ENCODE peak calls at places on chromosomes 2 and 18, in ten cellular contexts. One of them, this sample, is unnamed.

GRCh38 chr2:68734688-68735525 is at the start of gene ARHGAP25:
- DNase-seq in activated effector memory CD4-positive, alpha-beta T cell treated with Interleukin-2 at 50 U/mL for 16 hours: peak
- DNase-seq in PC-3: no peak
- DNase-seq in EH: no peak
- DNase-seq in T-helper 1 cell: peak
- DNase-seq in T1000: no peak
- DNase-seq in T-cell: peak
- DNase-seq in NCI-H460: no peak
- DNase-seq in spleen: no peak
- DNase-seq in T-helper 2 cell: peak
- DNase-seq in this sample: no peak

GRCh38 chr2:196259507-196260481 is 88.4 kb upstream of the STK17B start:
- DNase-seq in T-helper 2 cell: peak
- DNase-seq in PC-3: peak
- DNase-seq in NCI-H460: no peak
- DNase-seq in spleen: no peak
- DNase-seq in T1000: peak
- DNase-seq in EH: peak
- DNase-seq in activated effector memory CD4-positive, alpha-beta T cell treated with Interleukin-2 at 50 U/mL for 16 hours: no peak
- DNase-seq in T-helper 1 cell: peak
- DNase-seq in T-cell: no peak
- DNase-seq in this sample: no peak

GRCh38 chr18:48676756-48677368 is 138.0 kb downstream of the CTIF start:
- DNase-seq in T1000: peak
- DNase-seq in spleen: peak
- DNase-seq in PC-3: peak
- DNase-seq in EH: peak
- DNase-seq in T-cell: peak
- DNase-seq in activated effector memory CD4-positive, alpha-beta T cell treated with Interleukin-2 at 50 U/mL for 16 hours: peak
- DNase-seq in T-helper 1 cell: peak
- DNase-seq in T-helper 2 cell: peak
- DNase-seq in NCI-H460: peak
- DNase-seq in this sample: peak

GRCh38 chr2:72278046-72278445 is 130.4 kb upstream of the CYP26B1 start:
- DNase-seq in NCI-H460: no peak
- DNase-seq in T-cell: no peak
- DNase-seq in spleen: no peak
- DNase-seq in PC-3: peak
- DNase-seq in T-helper 1 cell: no peak
- DNase-seq in EH: peak
- DNase-seq in activated effector memory CD4-positive, alpha-beta T cell treated with Interleukin-2 at 50 U/mL for 16 hours: no peak
- DNase-seq in T-helper 2 cell: no peak
- DNase-seq in T1000: no peak
- DNase-seq in this sample: no peak

GRCh38 chr2:38178142-38178541 is 102.2 kb upstream of the CYP1B1 start:
- DNase-seq in spleen: no peak
- DNase-seq in T-helper 2 cell: no peak
- DNase-seq in EH: no peak
- DNase-seq in T1000: no peak
- DNase-seq in NCI-H460: no peak
- DNase-seq in PC-3: no peak
- DNase-seq in activated effector memory CD4-positive, alpha-beta T cell treated with Interleukin-2 at 50 U/mL for 16 hours: no peak
- DNase-seq in T-helper 1 cell: no peak
- DNase-seq in T-cell: no peak
- DNase-seq in this sample: no peak

GRCh38 chr18:7872569-7872968 is 305.5 kb downstream of the PTPRM start:
- DNase-seq in PC-3: peak
- DNase-seq in T-cell: no peak
- DNase-seq in T-helper 2 cell: no peak
- DNase-seq in NCI-H460: peak
- DNase-seq in T-helper 1 cell: no peak
- DNase-seq in activated effector memory CD4-positive, alpha-beta T cell treated with Interleukin-2 at 50 U/mL for 16 hours: no peak
- DNase-seq in T1000: no peak
- DNase-seq in EH: peak
- DNase-seq in spleen: no peak
- DNase-seq in this sample: no peak

GRCh38 chr2:19932928-19933327 is 31.1 kb upstream of the TTC32 start:
- DNase-seq in EH: no peak
- DNase-seq in PC-3: peak
- DNase-seq in T-cell: no peak
- DNase-seq in T-helper 1 cell: no peak
- DNase-seq in NCI-H460: no peak
- DNase-seq in activated effector memory CD4-positive, alpha-beta T cell treated with Interleukin-2 at 50 U/mL for 16 hours: no peak
- DNase-seq in T-helper 2 cell: no peak
- DNase-seq in spleen: no peak
- DNase-seq in T1000: no peak
- DNase-seq in this sample: no peak

GRCh38 chr2:50535256-50535655 is 496.7 kb downstream of the NRXN1 start:
- DNase-seq in T1000: no peak
- DNase-seq in T-cell: no peak
- DNase-seq in NCI-H460: no peak
- DNase-seq in T-helper 1 cell: no peak
- DNase-seq in T-helper 2 cell: no peak
- DNase-seq in activated effector memory CD4-positive, alpha-beta T cell treated with Interleukin-2 at 50 U/mL for 16 hours: no peak
- DNase-seq in spleen: no peak
- DNase-seq in PC-3: no peak
- DNase-seq in EH: no peak
- DNase-seq in this sample: peak

GRCh38 chr2:105072039-105072438 is 34.2 kb downstream of the MRPS9 start:
- DNase-seq in T-cell: no peak
- DNase-seq in PC-3: no peak
- DNase-seq in NCI-H460: no peak
- DNase-seq in spleen: no peak
- DNase-seq in activated effector memory CD4-positive, alpha-beta T cell treated with Interleukin-2 at 50 U/mL for 16 hours: no peak
- DNase-seq in T1000: no peak
- DNase-seq in T-helper 2 cell: no peak
- DNase-seq in T-helper 1 cell: no peak
- DNase-seq in EH: no peak
- DNase-seq in this sample: no peak

GRCh38 chr18:44887227-44887631 is 206.5 kb downstream of the SETBP1 start:
- DNase-seq in activated effector memory CD4-positive, alpha-beta T cell treated with Interleukin-2 at 50 U/mL for 16 hours: no peak
- DNase-seq in PC-3: no peak
- DNase-seq in EH: peak
- DNase-seq in spleen: no peak
- DNase-seq in T-helper 1 cell: no peak
- DNase-seq in T-cell: no peak
- DNase-seq in NCI-H460: no peak
- DNase-seq in T1000: no peak
- DNase-seq in T-helper 2 cell: peak
- DNase-seq in this sample: no peak

GRCh38 chr2:61252031-61252430 is 90.0 kb downstream of the C2orf74 start:
- DNase-seq in PC-3: no peak
- DNase-seq in T-cell: no peak
- DNase-seq in T-helper 1 cell: no peak
- DNase-seq in activated effector memory CD4-positive, alpha-beta T cell treated with Interleukin-2 at 50 U/mL for 16 hours: no peak
- DNase-seq in T1000: no peak
- DNase-seq in spleen: no peak
- DNase-seq in EH: no peak
- DNase-seq in T-helper 2 cell: no peak
- DNase-seq in NCI-H460: no peak
- DNase-seq in this sample: no peak

GRCh38 chr2:88733155-88733902 is 41.9 kb downstream of the RPIA start:
- DNase-seq in spleen: no peak
- DNase-seq in T-helper 2 cell: no peak
- DNase-seq in NCI-H460: no peak
- DNase-seq in T-helper 1 cell: no peak
- DNase-seq in EH: no peak
- DNase-seq in T-cell: no peak
- DNase-seq in T1000: no peak
- DNase-seq in activated effector memory CD4-positive, alpha-beta T cell treated with Interleukin-2 at 50 U/mL for 16 hours: no peak
- DNase-seq in PC-3: no peak
- DNase-seq in this sample: no peak

GRCh38 chr2:239054921-239055320 is 207.0 kb downstream of the TWIST2 start:
- DNase-seq in spleen: peak
- DNase-seq in NCI-H460: no peak
- DNase-seq in activated effector memory CD4-positive, alpha-beta T cell treated with Interleukin-2 at 50 U/mL for 16 hours: no peak
- DNase-seq in EH: no peak
- DNase-seq in T-cell: no peak
- DNase-seq in PC-3: no peak
- DNase-seq in T-helper 1 cell: no peak
- DNase-seq in T-helper 2 cell: no peak
- DNase-seq in T1000: no peak
- DNase-seq in this sample: no peak

GRCh38 chr2:111196435-111196834 is 75.7 kb downstream of the BCL2L11 start:
- DNase-seq in spleen: no peak
- DNase-seq in PC-3: no peak
- DNase-seq in T-helper 2 cell: no peak
- DNase-seq in T-helper 1 cell: no peak
- DNase-seq in activated effector memory CD4-positive, alpha-beta T cell treated with Interleukin-2 at 50 U/mL for 16 hours: no peak
- DNase-seq in EH: no peak
- DNase-seq in T1000: no peak
- DNase-seq in NCI-H460: no peak
- DNase-seq in T-cell: no peak
- DNase-seq in this sample: no peak

GRCh38 chr2:112033600-112033999 is 21.5 kb upstream of the TMEM87B start:
- DNase-seq in spleen: no peak
- DNase-seq in activated effector memory CD4-positive, alpha-beta T cell treated with Interleukin-2 at 50 U/mL for 16 hours: no peak
- DNase-seq in T-helper 1 cell: no peak
- DNase-seq in NCI-H460: no peak
- DNase-seq in T1000: no peak
- DNase-seq in EH: peak
- DNase-seq in PC-3: peak
- DNase-seq in T-cell: no peak
- DNase-seq in T-helper 2 cell: no peak
- DNase-seq in this sample: no peak

GRCh38 chr18:9468998-9469397 is 6.3 kb upstream of the RALBP1 start:
- DNase-seq in T-cell: no peak
- DNase-seq in EH: no peak
- DNase-seq in T-helper 2 cell: no peak
- DNase-seq in T1000: no peak
- DNase-seq in T-helper 1 cell: no peak
- DNase-seq in PC-3: no peak
- DNase-seq in activated effector memory CD4-positive, alpha-beta T cell treated with Interleukin-2 at 50 U/mL for 16 hours: no peak
- DNase-seq in spleen: no peak
- DNase-seq in NCI-H460: no peak
- DNase-seq in this sample: no peak

GRCh38 chr2:180203972-180204371 is 196.9 kb upstream of the CWC22 start:
- DNase-seq in T-helper 1 cell: no peak
- DNase-seq in activated effector memory CD4-positive, alpha-beta T cell treated with Interleukin-2 at 50 U/mL for 16 hours: no peak
- DNase-seq in EH: peak
- DNase-seq in PC-3: no peak
- DNase-seq in T1000: no peak
- DNase-seq in T-helper 2 cell: no peak
- DNase-seq in T-cell: no peak
- DNase-seq in NCI-H460: no peak
- DNase-seq in spleen: no peak
- DNase-seq in this sample: no peak

GRCh38 chr2:10584843-10585475 is 104.8 kb downstream of the NOL10 start:
- DNase-seq in NCI-H460: no peak
- DNase-seq in spleen: no peak
- DNase-seq in EH: peak
- DNase-seq in T1000: peak
- DNase-seq in T-helper 2 cell: no peak
- DNase-seq in T-helper 1 cell: no peak
- DNase-seq in T-cell: no peak
- DNase-seq in activated effector memory CD4-positive, alpha-beta T cell treated with Interleukin-2 at 50 U/mL for 16 hours: no peak
- DNase-seq in PC-3: peak
- DNase-seq in this sample: no peak

GRCh38 chr2:221529943-221530652 is 42.0 kb downstream of the EPHA4 start:
- DNase-seq in T-helper 2 cell: no peak
- DNase-seq in T1000: no peak
- DNase-seq in EH: peak
- DNase-seq in PC-3: peak
- DNase-seq in T-cell: no peak
- DNase-seq in T-helper 1 cell: no peak
- DNase-seq in spleen: no peak
- DNase-seq in NCI-H460: peak
- DNase-seq in activated effector memory CD4-positive, alpha-beta T cell treated with Interleukin-2 at 50 U/mL for 16 hours: no peak
- DNase-seq in this sample: no peak

GRCh38 chr2:17190527-17190926 is 327.7 kb downstream of the RAD51AP2 start:
- DNase-seq in spleen: no peak
- DNase-seq in NCI-H460: no peak
- DNase-seq in T-helper 1 cell: no peak
- DNase-seq in T-helper 2 cell: no peak
- DNase-seq in activated effector memory CD4-positive, alpha-beta T cell treated with Interleukin-2 at 50 U/mL for 16 hours: no peak
- DNase-seq in EH: no peak
- DNase-seq in T-cell: no peak
- DNase-seq in PC-3: no peak
- DNase-seq in T1000: no peak
- DNase-seq in this sample: no peak

GRCh38 chr18:11260963-11261441 is 111.6 kb upstream of the PIEZO2 start:
- DNase-seq in NCI-H460: no peak
- DNase-seq in T-helper 1 cell: no peak
- DNase-seq in T1000: no peak
- DNase-seq in T-helper 2 cell: no peak
- DNase-seq in T-cell: no peak
- DNase-seq in spleen: no peak
- DNase-seq in PC-3: no peak
- DNase-seq in activated effector memory CD4-positive, alpha-beta T cell treated with Interleukin-2 at 50 U/mL for 16 hours: no peak
- DNase-seq in EH: no peak
- DNase-seq in this sample: no peak

GRCh38 chr2:157488877-157489276 is 45.0 kb upstream of the CYTIP start:
- DNase-seq in activated effector memory CD4-positive, alpha-beta T cell treated with Interleukin-2 at 50 U/mL for 16 hours: no peak
- DNase-seq in EH: peak
- DNase-seq in spleen: no peak
- DNase-seq in T-cell: no peak
- DNase-seq in T1000: no peak
- DNase-seq in NCI-H460: no peak
- DNase-seq in PC-3: peak
- DNase-seq in T-helper 2 cell: no peak
- DNase-seq in T-helper 1 cell: no peak
- DNase-seq in this sample: no peak

GRCh38 chr2:26054598-26055348 is 20.9 kb downstream of the RAB10 start:
- DNase-seq in spleen: no peak
- DNase-seq in EH: peak
- DNase-seq in T-helper 1 cell: no peak
- DNase-seq in NCI-H460: no peak
- DNase-seq in activated effector memory CD4-positive, alpha-beta T cell treated with Interleukin-2 at 50 U/mL for 16 hours: no peak
- DNase-seq in PC-3: no peak
- DNase-seq in T-helper 2 cell: no peak
- DNase-seq in T-cell: no peak
- DNase-seq in T1000: no peak
- DNase-seq in this sample: no peak

GRCh38 chr2:129923265-129924141 is 56.0 kb upstream of the RAB6C start:
- DNase-seq in activated effector memory CD4-positive, alpha-beta T cell treated with Interleukin-2 at 50 U/mL for 16 hours: no peak
- DNase-seq in spleen: no peak
- DNase-seq in T-cell: no peak
- DNase-seq in T-helper 1 cell: no peak
- DNase-seq in T-helper 2 cell: no peak
- DNase-seq in EH: peak
- DNase-seq in NCI-H460: peak
- DNase-seq in PC-3: peak
- DNase-seq in T1000: no peak
- DNase-seq in this sample: peak

GRCh38 chr2:100142393-100142792 is at the start of gene AFF3:
- DNase-seq in T-cell: peak
- DNase-seq in spleen: peak
- DNase-seq in T1000: no peak
- DNase-seq in NCI-H460: no peak
- DNase-seq in activated effector memory CD4-positive, alpha-beta T cell treated with Interleukin-2 at 50 U/mL for 16 hours: peak
- DNase-seq in T-helper 1 cell: no peak
- DNase-seq in T-helper 2 cell: peak
- DNase-seq in PC-3: no peak
- DNase-seq in EH: no peak
- DNase-seq in this sample: no peak

GRCh38 chr2:153476491-153477095 is 2.0 kb downstream of the RPRM start:
- DNase-seq in T-helper 1 cell: no peak
- DNase-seq in spleen: no peak
- DNase-seq in T-cell: no peak
- DNase-seq in T1000: no peak
- DNase-seq in EH: no peak
- DNase-seq in NCI-H460: no peak
- DNase-seq in PC-3: no peak
- DNase-seq in activated effector memory CD4-positive, alpha-beta T cell treated with Interleukin-2 at 50 U/mL for 16 hours: no peak
- DNase-seq in T-helper 2 cell: no peak
- DNase-seq in this sample: peak

GRCh38 chr2:30239308-30240161 is 8.2 kb downstream of the LBH start:
- DNase-seq in PC-3: peak
- DNase-seq in EH: peak
- DNase-seq in T-helper 1 cell: peak
- DNase-seq in T1000: no peak
- DNase-seq in T-helper 2 cell: peak
- DNase-seq in NCI-H460: peak
- DNase-seq in T-cell: peak
- DNase-seq in activated effector memory CD4-positive, alpha-beta T cell treated with Interleukin-2 at 50 U/mL for 16 hours: peak
- DNase-seq in spleen: peak
- DNase-seq in this sample: no peak

GRCh38 chr2:232431705-232432590 is 24.0 kb upstream of the ALPI start:
- DNase-seq in PC-3: no peak
- DNase-seq in spleen: no peak
- DNase-seq in T1000: no peak
- DNase-seq in T-helper 2 cell: no peak
- DNase-seq in T-helper 1 cell: no peak
- DNase-seq in activated effector memory CD4-positive, alpha-beta T cell treated with Interleukin-2 at 50 U/mL for 16 hours: no peak
- DNase-seq in T-cell: no peak
- DNase-seq in EH: no peak
- DNase-seq in NCI-H460: no peak
- DNase-seq in this sample: no peak

This sample was measured in cerebellum.